ENCODE peak calls at places on chromosomes 11 and 22, in six cellular contexts. P is hepatic stellate cell, K is left ventricle myocardium inferior, Z is head of caudate nucleus, T is GM12891, Y is T-helper 2 cell. J is an unnamed sample.

GRCh38 chr11:57742087-57742452 is 779 bp downstream of the SELENOH start:
- DNase-seq in K (no peak), T (no peak), Y (no peak), Z (no peak), P (no peak), J (no peak)

GRCh38 chr11:86644291-86644690 is 28.1 kb downstream of the ME3 start:
- DNase-seq in P (no peak), T (no peak), Z (no peak), Y (no peak), K (no peak), J (no peak)

GRCh38 chr11:31236052-31236652 is 133.4 kb downstream of the DCDC1 start:
- DNase-seq in Y (no peak), K (no peak), T (no peak), P (no peak), Z (no peak), J (no peak)

GRCh38 chr11:17063171-17064002 is 14.1 kb downstream of the RPS13 start:
- DNase-seq in K (peak), T (peak), P (peak), Y (no peak), Z (peak), J (peak)

GRCh38 chr22:38935023-38935422 is 22.4 kb upstream of the APOBEC3A start:
- DNase-seq in Y (no peak), P (no peak), Z (no peak), T (no peak), K (peak), J (no peak)

GRCh38 chr22:44599084-44599483 is 101.1 kb upstream of the RTL6 start:
- DNase-seq in K (no peak), Z (no peak), P (no peak), Y (no peak), T (no peak), J (no peak)

GRCh38 chr22:17194213-17194612 is 25.0 kb downstream of the ADA2 start:
- DNase-seq in K (no peak), T (no peak), Z (no peak), P (no peak), Y (no peak), J (no peak)

GRCh38 chr11:73130181-73130580 is 11.9 kb downstream of the FCHSD2 start:
- DNase-seq in K (no peak), Z (no peak), T (no peak), P (no peak), Y (no peak), J (no peak)

GRCh38 chr11:706957-707816 is 1.2 kb downstream of the EPS8L2 start:
- DNase-seq in K (no peak), T (no peak), Y (no peak), Z (no peak), P (peak), J (no peak)

GRCh38 chr11:65576867-65577755 is 1.3 kb downstream of the EHBP1L1 start:
- DNase-seq in Z (no peak), T (no peak), Y (no peak), K (peak), P (peak), J (no peak)

GRCh38 chr11:2444301-2445106 is at the start of the genes KCNQ1 and TRPM5:
- DNase-seq in Y (peak), K (peak), Z (no peak), P (no peak), T (no peak), J (peak)

GRCh38 chr11:100776212-100776896 is 89.3 kb downstream of the ARHGAP42 start:
- DNase-seq in Z (no peak), P (peak), T (no peak), K (no peak), Y (no peak), J (no peak)

GRCh38 chr11:47160753-47161133 is 15.9 kb downstream of the ARFGAP2 start:
- DNase-seq in Y (no peak), P (no peak), Z (no peak), K (no peak), T (no peak), J (no peak)

GRCh38 chr11:65208785-65209710 is 27.3 kb downstream of the CAPN1 start:
- DNase-seq in Y (no peak), K (no peak), T (no peak), P (no peak), Z (no peak), J (no peak)

GRCh38 chr11:119254239-119254638 is 48.1 kb downstream of the CBL start:
- DNase-seq in T (no peak), Z (no peak), P (no peak), Y (no peak), K (no peak), J (no peak)

GRCh38 chr22:34645375-34645774 is 420.6 kb upstream of the ISX start:
- DNase-seq in Z (no peak), K (no peak), Y (no peak), P (no peak), T (no peak), J (no peak)

GRCh38 chr22:40491990-40492631 is 121.7 kb downstream of the SGSM3 start:
- DNase-seq in Z (no peak), P (no peak), K (no peak), Y (no peak), T (peak), J (peak)

GRCh38 chr11:40314327-40314726 is 1145.1 kb downstream of the LRRC4C start:
- DNase-seq in P (no peak), Y (no peak), T (no peak), K (no peak), Z (no peak), J (no peak)

GRCh38 chr22:36349726-36350125 is 38.0 kb downstream of the MYH9 start:
- DNase-seq in Y (no peak), Z (no peak), T (no peak), K (no peak), P (no peak), J (no peak)

GRCh38 chr22:48944433-48944755 is 883.3 kb downstream of the BRD1 start:
- DNase-seq in P (no peak), Y (no peak), Z (no peak), K (no peak), T (no peak), J (no peak)

GRCh38 chr11:134583397-134583990 is 171.5 kb upstream of the B3GAT1 start:
- DNase-seq in P (no peak), K (no peak), T (no peak), Z (no peak), Y (no peak), J (peak)

GRCh38 chr11:59611570-59612565 is 3.7 kb downstream of the OSBP start:
- DNase-seq in P (peak), K (no peak), Y (no peak), T (no peak), Z (no peak), J (no peak)

GRCh38 chr11:80700386-80700785 is 1259.6 kb upstream of the TENM4 start:
- DNase-seq in T (no peak), P (no peak), Y (no peak), K (no peak), Z (no peak), J (no peak)

GRCh38 chr11:126655807-126656128 is 300.3 kb downstream of the ST3GAL4 start:
- DNase-seq in K (no peak), P (no peak), Z (no peak), T (no peak), Y (no peak), J (no peak)

GRCh38 chr11:57935402-57936049 is 88.2 kb upstream of the OR9Q1 start:
- DNase-seq in Z (no peak), Y (no peak), K (no peak), P (no peak), T (no peak), J (no peak)

GRCh38 chr22:20885557-20886323 is 26.9 kb downstream of the SNAP29 start:
- DNase-seq in Z (peak), K (peak), Y (no peak), P (peak), T (peak), J (peak)

GRCh38 chr11:76604081-76604601 is 66.4 kb downstream of the LRRC32 start:
- DNase-seq in T (no peak), K (no peak), P (no peak), Z (no peak), Y (no peak), J (no peak)

J was measured in GM13976.